ENCODE peak calls at places on chromosomes 1 and 21, in eight cellular contexts. Y is fibroblast of mammary gland, W is SW480, Z is AG08396, M is neural crest cell, B is substantia nigra, H is bronchial epithelial cell, Q is endodermal cell. E is an unnamed sample.

GRCh38 chr1:82110366-82111254 is 309.9 kb downstream of the ADGRL2 start:
- DNase-seq in W (no peak), H (no peak), M (no peak), Q (no peak), Y (peak), B (no peak), Z (no peak), E (peak)

GRCh38 chr21:43192501-43193081 is 23.8 kb downstream of the CRYAA start:
- DNase-seq in M (no peak), H (no peak), B (no peak), W (no peak), Z (no peak), Y (no peak), Q (no peak), E (no peak)

GRCh38 chr21:36946949-36947371 is 19.5 kb downstream of the HLCS start:
- DNase-seq in W (no peak), Z (no peak), Q (peak), M (no peak), H (no peak), B (no peak), Y (no peak), E (peak)

GRCh38 chr1:68331117-68331865 is 99.0 kb upstream of the WLS start:
- DNase-seq in Y (peak), M (no peak), W (peak), B (no peak), Z (peak), Q (no peak), H (peak), E (no peak)

GRCh38 chr1:47502746-47503370 is 65.0 kb downstream of the FOXD2 start:
- DNase-seq in H (no peak), M (no peak), Y (no peak), Q (no peak), W (no peak), B (no peak), Z (no peak), E (no peak)

GRCh38 chr1:110383311-110383990 is 7.4 kb downstream of the SLC16A4 start:
- DNase-seq in W (no peak), Q (no peak), M (no peak), H (peak), Z (no peak), B (no peak), Y (peak), E (no peak)

GRCh38 chr1:205015241-205015640 is 27.8 kb upstream of the CNTN2 start:
- DNase-seq in Z (no peak), M (no peak), W (no peak), Y (no peak), Q (no peak), H (no peak), B (no peak), E (no peak)

GRCh38 chr1:83559090-83559489 is 439.8 kb downstream of the TTLL7 start:
- DNase-seq in H (no peak), M (no peak), Y (no peak), W (no peak), Q (no peak), B (no peak), Z (no peak), E (no peak)

GRCh38 chr1:48532976-48533375 is 61.0 kb upstream of the SPATA6 start:
- DNase-seq in M (no peak), H (no peak), B (no peak), Y (no peak), Q (peak), Z (no peak), W (no peak), E (no peak)

GRCh38 chr1:1085911-1086841 is 12.1 kb upstream of the RNF223 start:
- DNase-seq in H (no peak), W (no peak), Q (peak), Y (no peak), B (no peak), Z (no peak), M (no peak), E (no peak)

GRCh38 chr1:2330511-2331199 is 60.7 kb downstream of the MORN1 start:
- DNase-seq in Q (no peak), Z (peak), W (no peak), Y (peak), M (no peak), H (peak), B (no peak), E (no peak)

GRCh38 chr1:20931930-20932436 is 144.9 kb upstream of the HP1BP3 start:
- DNase-seq in Y (no peak), M (no peak), H (no peak), Q (no peak), Z (no peak), B (no peak), W (no peak), E (no peak)

GRCh38 chr1:13517193-13517812 is 3.5 kb upstream of the LRRC38 start:
- DNase-seq in Y (peak), Q (peak), Z (no peak), W (no peak), M (peak), H (peak), B (peak), E (no peak)

GRCh38 chr1:165988817-165989216 is 161.4 kb downstream of the UCK2 start:
- DNase-seq in W (no peak), Y (no peak), M (no peak), H (no peak), Z (no peak), B (no peak), Q (no peak), E (no peak)

GRCh38 chr1:100713636-100714035 is 5.9 kb upstream of the VCAM1 start:
- DNase-seq in Z (no peak), Q (no peak), Y (no peak), M (no peak), B (no peak), W (peak), H (peak), E (no peak)